ENCODE peak calls at places on chromosomes 1 and 21, in four cellular contexts. E, O, U and P are unnamed samples.

GRCh38 chr1:110387048-110387748 is 3.6 kb downstream of the SLC16A4 start:
- DNase-seq in O (no peak), U (no peak), E (no peak), P (no peak)

GRCh38 chr21:44767834-44768831 is 33.5 kb downstream of the UBE2G2 start:
- DNase-seq in O (peak; percentile 75), U (no peak), E (no peak), P (peak; percentile 57)

GRCh38 chr1:32335619-32335950 is 448 bp downstream of the MARCKSL1 start:
- DNase-seq in O (no peak), U (no peak), E (no peak), P (no peak)

GRCh38 chr1:1199961-1200875 is 6.2 kb downstream of the TNFRSF18 start:
- DNase-seq in O (peak; percentile 46), E (no peak), U (no peak), P (no peak)

GRCh38 chr1:17603091-17603841 is 63.8 kb downstream of the ARHGEF10L start:
- DNase-seq in U (no peak), E (no peak), O (no peak), P (no peak)

GRCh38 chr1:164719676-164720075 is 160.7 kb downstream of the PBX1 start:
- DNase-seq in U (no peak), E (no peak), O (no peak), P (no peak)

GRCh38 chr1:67607286-67607685 is 77.7 kb upstream of the GADD45A start:
- DNase-seq in E (no peak), U (no peak), O (no peak), P (peak; percentile 29)

GRCh38 chr1:230208619-230209261 is 141.7 kb downstream of the GALNT2 start:
- DNase-seq in U (no peak), E (no peak), O (no peak), P (no peak)

GRCh38 chr1:87131809-87132663 is 196.6 kb upstream of the LMO4 start:
- DNase-seq in O (peak; percentile 76), E (peak; percentile 79), U (peak; percentile 64), P (peak; percentile 94)

GRCh38 chr1:218397752-218398339 is 52.7 kb downstream of the TGFB2 start:
- DNase-seq in E (no peak), U (no peak), O (no peak), P (no peak)

GRCh38 chr1:39425151-39425550 is 66.3 kb upstream of the BMP8A start:
- DNase-seq in O (no peak), E (no peak), U (no peak), P (no peak)

GRCh38 chr1:53616927-53617326 is 122.0 kb downstream of the GLIS1 start:
- DNase-seq in O (peak; percentile 62), E (no peak), U (peak; percentile 26), P (peak; percentile 77)
- TF ChIP-seq CTCF in O (peak; percentile 58), E (no peak), U (no peak), P (peak; percentile 64)

GRCh38 chr1:19563336-19564097 is 78.2 kb upstream of the CAPZB start:
- DNase-seq in E (peak; percentile 70), U (peak; percentile 41), O (no peak), P (no peak)

GRCh38 chr1:19559641-19560040 is 74.3 kb upstream of the CAPZB start:
- DNase-seq in E (peak; percentile 64), O (no peak), U (peak; percentile 82), P (no peak)

GRCh38 chr1:19564366-19564765 is 79.0 kb upstream of the CAPZB start:
- DNase-seq in U (no peak), E (no peak), O (no peak), P (no peak)

GRCh38 chr1:19557609-19558051 is 72.3 kb upstream of the CAPZB start:
- DNase-seq in O (no peak), U (peak; percentile 30), E (peak; percentile 28), P (no peak)

GRCh38 chr1:19560480-19560879 is 75.1 kb upstream of the CAPZB start:
- DNase-seq in E (no peak), O (no peak), U (no peak), P (no peak)
- H3K27me3 ChIP-seq in E (no peaks in the 10 kb centered on the region), O (no peaks in the 10 kb centered on the region), U (no peaks in the 10 kb centered on the region), P (no peaks in the 10 kb centered on the region)

GRCh38 chr1:224380003-224380402 is 23.3 kb downstream of the CNIH4 start:
- DNase-seq in O (no peak), E (no peak), U (no peak), P (no peak)
- H3K9ac ChIP-seq in O (no peak overlapping the region), E (no peak overlapping the region), U (no peak overlapping the region), P (no peak overlapping the region)

GRCh38 chr1:30634507-30634906 is 88.9 kb downstream of the MATN1 start:
- DNase-seq in O (no peak), E (no peak), U (no peak), P (peak; percentile 12)

GRCh38 chr1:30637183-30637969 is 86.0 kb downstream of the MATN1 start:
- DNase-seq in U (no peak), O (no peak), E (no peak), P (no peak)

GRCh38 chr1:30638086-30638485 is 85.3 kb downstream of the MATN1 start:
- DNase-seq in U (no peak), E (no peak), O (no peak), P (no peak)

GRCh38 chr1:30635386-30635975 is 87.9 kb downstream of the MATN1 start:
- DNase-seq in O (no peak), E (no peak), U (no peak), P (no peak)

GRCh38 chr1:30636621-30637020 is 86.8 kb downstream of the MATN1 start:
- DNase-seq in U (no peak), E (no peak), O (no peak), P (no peak)
- TF ChIP-seq CTCF in U (no peak), E (no peak), O (no peak), P (no peak)

GRCh38 chr1:178539291-178539690 is 26.4 kb downstream of the TEX35 start:
- DNase-seq in O (no peak), E (no peak), U (no peak), P (no peak)
- H3K27me3 ChIP-seq in O (no peaks in the 10 kb centered on the region), E (no peaks in the 10 kb centered on the region), U (no peaks in the 10 kb centered on the region), P (no peaks in the 10 kb centered on the region)

GRCh38 chr1:203677771-203678170 is 51.1 kb downstream of the ATP2B4 start:
- DNase-seq in O (peak; percentile 34), E (no peak), U (no peak), P (no peak)
- H3K9ac ChIP-seq in O (no peak overlapping the region), E (no peak overlapping the region), U (no peak overlapping the region), P (no peak overlapping the region)

GRCh38 chr1:62625415-62625814 is 28.1 kb downstream of the ANGPTL3 start:
- DNase-seq in U (peak; percentile 49), E (no peak), O (no peak), P (no peak)
- TF ChIP-seq CTCF in U (no peak), E (no peak), O (no peak), P (no peak)

DNA sequence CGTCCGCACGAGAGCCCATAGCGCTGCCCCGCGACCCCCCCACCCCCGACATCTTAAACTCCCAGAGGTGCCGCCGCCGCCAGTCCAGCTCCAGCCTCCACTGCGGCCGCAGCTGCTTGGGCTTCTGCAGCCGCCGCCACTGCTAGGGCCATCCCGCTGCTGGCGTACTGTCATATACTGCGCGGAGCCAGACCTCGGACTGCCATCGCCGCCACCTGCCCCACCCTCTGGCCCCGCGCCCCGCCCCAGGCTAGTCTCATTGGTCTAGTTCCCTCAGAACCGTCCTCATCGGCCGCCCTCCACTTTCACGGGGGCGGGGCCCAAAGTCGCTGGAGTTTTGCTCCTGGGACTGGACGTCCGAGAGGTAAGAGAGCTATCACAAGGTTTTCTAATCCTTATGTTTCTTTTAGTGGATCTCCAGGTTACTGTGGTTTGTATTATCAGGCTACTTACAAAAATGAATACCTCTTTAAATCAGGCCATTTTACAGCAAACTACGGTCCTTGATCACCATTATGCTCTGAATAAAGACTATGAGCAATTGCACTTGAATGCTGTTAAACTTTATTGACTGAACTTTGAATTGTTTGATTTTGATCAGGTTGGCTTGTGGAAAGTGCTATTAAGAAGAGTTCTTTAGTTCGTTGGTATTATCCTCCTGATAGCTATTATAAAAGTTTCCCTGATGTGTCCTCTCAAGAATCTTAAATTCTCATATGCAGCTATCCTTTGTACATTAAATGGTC is 2.8 kb upstream of the CD1D start:
- DNase-seq in E (peak; percentile 56), O (peak; percentile 95), U (peak; percentile 31), P (peak; percentile 97)
- H3K27me3 ChIP-seq in E (peaks cover 37% of the 10 kb centered on the region), O (peaks cover 34% of the 10 kb centered on the region), U (peaks cover 57% of the 10 kb centered on the region), P (peaks cover 65% of the 10 kb centered on the region)

GRCh38 chr1:236107121-236107907 is 35.0 kb upstream of the GPR137B start:
- DNase-seq in O (no peak), U (no peak), E (no peak), P (no peak)

GRCh38 chr1:236111527-236112331 is 30.6 kb upstream of the GPR137B start:
- DNase-seq in O (no peak), E (no peak), U (no peak), P (no peak)

GRCh38 chr1:236108027-236108648 is 34.2 kb upstream of the GPR137B start:
- DNase-seq in E (no peak), U (no peak), O (no peak), P (no peak)

GRCh38 chr1:236112332-236112627 is 30.1 kb upstream of the GPR137B start:
- DNase-seq in U (no peak), O (no peak), E (no peak), P (no peak)

DNA sequence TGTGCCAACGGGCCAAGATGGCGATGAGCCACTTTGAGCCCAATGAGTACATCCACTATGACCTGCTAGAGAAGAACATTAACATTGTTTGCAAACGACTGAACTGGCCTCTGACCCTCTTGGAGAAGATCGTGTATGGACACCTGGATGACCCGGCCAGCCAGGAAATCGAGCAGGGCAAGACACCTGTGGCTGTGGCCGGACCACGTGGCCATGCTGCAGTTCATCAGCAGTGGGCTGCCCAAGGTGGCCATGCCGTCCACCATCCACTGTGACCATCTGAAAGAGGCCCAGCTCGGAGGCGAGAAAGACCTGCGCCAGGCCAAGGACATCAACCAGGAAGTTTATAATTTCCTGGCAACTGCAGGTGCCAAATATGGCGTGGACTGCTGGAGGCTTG is 32.2 kb upstream of the GPR137B start:
- DNase-seq in U (no peak), O (no peak), E (no peak), P (no peak)
- H3K9ac ChIP-seq in U (no peak overlapping the region), O (no peak overlapping the region), E (no peak overlapping the region), P (no peak overlapping the region)